ENCODE peak calls at places on chromosomes 6 and 20, in six cellular contexts. One of them, this sample, is unnamed.

GRCh38 chr6:44569931-44570385 is 182.5 kb downstream of the CDC5L start:
- DNase-seq in iris pigment epithelial cell: no peak
- DNase-seq in memory B cell: no peak
- DNase-seq in aorta: peak
- DNase-seq in effector CD8-positive, alpha-beta T cell: no peak
- DNase-seq in stimulated activated naive CD8-positive, alpha-beta T cell treated with anti-CD3 and anti-CD28 coated beads, Interleukin-15, Interleukin-2, amounts not matched to agents 100 U/mL and 50 U/mL, for 24 hours: no peak
- DNase-seq in this sample: no peak

GRCh38 chr6:31175961-31176360 is 5.5 kb upstream of the POU5F1 start:
- DNase-seq in iris pigment epithelial cell: peak
- DNase-seq in memory B cell: no peak
- DNase-seq in aorta: no peak
- DNase-seq in effector CD8-positive, alpha-beta T cell: no peak
- DNase-seq in stimulated activated naive CD8-positive, alpha-beta T cell treated with anti-CD3 and anti-CD28 coated beads, Interleukin-15, Interleukin-2, amounts not matched to agents 100 U/mL and 50 U/mL, for 24 hours: no peak
- DNase-seq in this sample: no peak

GRCh38 chr6:126672654-126673053 is 332.7 kb downstream of the CENPW start:
- DNase-seq in iris pigment epithelial cell: no peak
- DNase-seq in memory B cell: no peak
- DNase-seq in aorta: no peak
- DNase-seq in effector CD8-positive, alpha-beta T cell: no peak
- DNase-seq in stimulated activated naive CD8-positive, alpha-beta T cell treated with anti-CD3 and anti-CD28 coated beads, Interleukin-15, Interleukin-2, amounts not matched to agents 100 U/mL and 50 U/mL, for 24 hours: no peak
- DNase-seq in this sample: peak

GRCh38 chr6:107806675-107807074 is 17.4 kb downstream of the SCML4 start:
- DNase-seq in iris pigment epithelial cell: no peak
- DNase-seq in memory B cell: no peak
- DNase-seq in aorta: no peak
- DNase-seq in effector CD8-positive, alpha-beta T cell: no peak
- DNase-seq in stimulated activated naive CD8-positive, alpha-beta T cell treated with anti-CD3 and anti-CD28 coated beads, Interleukin-15, Interleukin-2, amounts not matched to agents 100 U/mL and 50 U/mL, for 24 hours: no peak
- DNase-seq in this sample: no peak

GRCh38 chr20:34318609-34319443 is 15.7 kb upstream of the AHCY start:
- DNase-seq in iris pigment epithelial cell: no peak
- DNase-seq in memory B cell: no peak
- DNase-seq in aorta: no peak
- DNase-seq in effector CD8-positive, alpha-beta T cell: no peak
- DNase-seq in stimulated activated naive CD8-positive, alpha-beta T cell treated with anti-CD3 and anti-CD28 coated beads, Interleukin-15, Interleukin-2, amounts not matched to agents 100 U/mL and 50 U/mL, for 24 hours: no peak
- DNase-seq in this sample: no peak

GRCh38 chr20:62892348-62893304 is 31.0 kb upstream of the TCFL5 start:
- DNase-seq in iris pigment epithelial cell: no peak
- DNase-seq in memory B cell: no peak
- DNase-seq in aorta: no peak
- DNase-seq in effector CD8-positive, alpha-beta T cell: no peak
- DNase-seq in stimulated activated naive CD8-positive, alpha-beta T cell treated with anti-CD3 and anti-CD28 coated beads, Interleukin-15, Interleukin-2, amounts not matched to agents 100 U/mL and 50 U/mL, for 24 hours: no peak
- DNase-seq in this sample: no peak

GRCh38 chr6:38346291-38347079 is 293.2 kb downstream of the BTBD9 start:
- DNase-seq in iris pigment epithelial cell: peak
- DNase-seq in memory B cell: no peak
- DNase-seq in aorta: no peak
- DNase-seq in effector CD8-positive, alpha-beta T cell: no peak
- DNase-seq in stimulated activated naive CD8-positive, alpha-beta T cell treated with anti-CD3 and anti-CD28 coated beads, Interleukin-15, Interleukin-2, amounts not matched to agents 100 U/mL and 50 U/mL, for 24 hours: no peak
- DNase-seq in this sample: no peak

GRCh38 chr6:83464741-83465140 is 33.9 kb upstream of the ME1 start:
- DNase-seq in iris pigment epithelial cell: no peak
- DNase-seq in memory B cell: no peak
- DNase-seq in aorta: no peak
- DNase-seq in effector CD8-positive, alpha-beta T cell: no peak
- DNase-seq in stimulated activated naive CD8-positive, alpha-beta T cell treated with anti-CD3 and anti-CD28 coated beads, Interleukin-15, Interleukin-2, amounts not matched to agents 100 U/mL and 50 U/mL, for 24 hours: no peak
- DNase-seq in this sample: no peak

GRCh38 chr20:32624687-32625345 is 39.7 kb upstream of the NOL4L start:
- DNase-seq in iris pigment epithelial cell: no peak
- DNase-seq in memory B cell: no peak
- DNase-seq in aorta: no peak
- DNase-seq in effector CD8-positive, alpha-beta T cell: no peak
- DNase-seq in stimulated activated naive CD8-positive, alpha-beta T cell treated with anti-CD3 and anti-CD28 coated beads, Interleukin-15, Interleukin-2, amounts not matched to agents 100 U/mL and 50 U/mL, for 24 hours: no peak
- DNase-seq in this sample: no peak

GRCh38 chr20:478949-479429 is 16.7 kb upstream of the TBC1D20 start:
- DNase-seq in iris pigment epithelial cell: peak
- DNase-seq in memory B cell: peak
- DNase-seq in aorta: no peak
- DNase-seq in effector CD8-positive, alpha-beta T cell: no peak
- DNase-seq in stimulated activated naive CD8-positive, alpha-beta T cell treated with anti-CD3 and anti-CD28 coated beads, Interleukin-15, Interleukin-2, amounts not matched to agents 100 U/mL and 50 U/mL, for 24 hours: no peak
- DNase-seq in this sample: peak

GRCh38 chr20:61328906-61329558 is 77.0 kb downstream of the CDH4 start:
- DNase-seq in iris pigment epithelial cell: peak
- DNase-seq in memory B cell: no peak
- DNase-seq in aorta: no peak
- DNase-seq in effector CD8-positive, alpha-beta T cell: no peak
- DNase-seq in stimulated activated naive CD8-positive, alpha-beta T cell treated with anti-CD3 and anti-CD28 coated beads, Interleukin-15, Interleukin-2, amounts not matched to agents 100 U/mL and 50 U/mL, for 24 hours: no peak
- DNase-seq in this sample: no peak

GRCh38 chr6:39357998-39358686 is 35.6 kb upstream of the KCNK16 start:
- DNase-seq in iris pigment epithelial cell: peak
- DNase-seq in memory B cell: no peak
- DNase-seq in aorta: no peak
- DNase-seq in effector CD8-positive, alpha-beta T cell: no peak
- DNase-seq in stimulated activated naive CD8-positive, alpha-beta T cell treated with anti-CD3 and anti-CD28 coated beads, Interleukin-15, Interleukin-2, amounts not matched to agents 100 U/mL and 50 U/mL, for 24 hours: no peak
- DNase-seq in this sample: no peak

GRCh38 chr6:12886961-12887775 is 170.6 kb downstream of the PHACTR1 start:
- DNase-seq in iris pigment epithelial cell: peak
- DNase-seq in memory B cell: no peak
- DNase-seq in aorta: no peak
- DNase-seq in effector CD8-positive, alpha-beta T cell: no peak
- DNase-seq in stimulated activated naive CD8-positive, alpha-beta T cell treated with anti-CD3 and anti-CD28 coated beads, Interleukin-15, Interleukin-2, amounts not matched to agents 100 U/mL and 50 U/mL, for 24 hours: no peak
- DNase-seq in this sample: no peak

GRCh38 chr6:40780626-40781025 is 193.5 kb upstream of the LRFN2 start:
- DNase-seq in iris pigment epithelial cell: no peak
- DNase-seq in memory B cell: no peak
- DNase-seq in aorta: no peak
- DNase-seq in effector CD8-positive, alpha-beta T cell: no peak
- DNase-seq in stimulated activated naive CD8-positive, alpha-beta T cell treated with anti-CD3 and anti-CD28 coated beads, Interleukin-15, Interleukin-2, amounts not matched to agents 100 U/mL and 50 U/mL, for 24 hours: no peak
- DNase-seq in this sample: no peak

GRCh38 chr6:149891259-149891658 is 6.7 kb downstream of the RAET1E start:
- DNase-seq in iris pigment epithelial cell: no peak
- DNase-seq in memory B cell: no peak
- DNase-seq in aorta: no peak
- DNase-seq in effector CD8-positive, alpha-beta T cell: no peak
- DNase-seq in stimulated activated naive CD8-positive, alpha-beta T cell treated with anti-CD3 and anti-CD28 coated beads, Interleukin-15, Interleukin-2, amounts not matched to agents 100 U/mL and 50 U/mL, for 24 hours: no peak
- DNase-seq in this sample: no peak

GRCh38 chr6:37495199-37495913 is 4.3 kb downstream of the CCDC167 start:
- DNase-seq in iris pigment epithelial cell: no peak
- DNase-seq in memory B cell: no peak
- DNase-seq in aorta: no peak
- DNase-seq in effector CD8-positive, alpha-beta T cell: no peak
- DNase-seq in stimulated activated naive CD8-positive, alpha-beta T cell treated with anti-CD3 and anti-CD28 coated beads, Interleukin-15, Interleukin-2, amounts not matched to agents 100 U/mL and 50 U/mL, for 24 hours: peak
- DNase-seq in this sample: no peak

GRCh38 chr6:137910424-137910834 is 43.4 kb downstream of the TNFAIP3 start:
- DNase-seq in iris pigment epithelial cell: no peak
- DNase-seq in memory B cell: no peak
- DNase-seq in aorta: peak
- DNase-seq in effector CD8-positive, alpha-beta T cell: no peak
- DNase-seq in stimulated activated naive CD8-positive, alpha-beta T cell treated with anti-CD3 and anti-CD28 coated beads, Interleukin-15, Interleukin-2, amounts not matched to agents 100 U/mL and 50 U/mL, for 24 hours: no peak
- DNase-seq in this sample: no peak

GRCh38 chr20:59988141-59988540 is 29.9 kb downstream of the CDH26 start:
- DNase-seq in iris pigment epithelial cell: no peak
- DNase-seq in memory B cell: no peak
- DNase-seq in aorta: no peak
- DNase-seq in effector CD8-positive, alpha-beta T cell: no peak
- DNase-seq in stimulated activated naive CD8-positive, alpha-beta T cell treated with anti-CD3 and anti-CD28 coated beads, Interleukin-15, Interleukin-2, amounts not matched to agents 100 U/mL and 50 U/mL, for 24 hours: no peak
- DNase-seq in this sample: no peak

GRCh38 chr6:135250751-135251356 is 69.7 kb downstream of the MYB start:
- DNase-seq in iris pigment epithelial cell: no peak
- DNase-seq in memory B cell: no peak
- DNase-seq in aorta: no peak
- DNase-seq in effector CD8-positive, alpha-beta T cell: no peak
- DNase-seq in stimulated activated naive CD8-positive, alpha-beta T cell treated with anti-CD3 and anti-CD28 coated beads, Interleukin-15, Interleukin-2, amounts not matched to agents 100 U/mL and 50 U/mL, for 24 hours: no peak
- DNase-seq in this sample: no peak

GRCh38 chr20:58630063-58630462 is 21.0 kb upstream of the STX16 start:
- DNase-seq in iris pigment epithelial cell: peak
- DNase-seq in memory B cell: no peak
- DNase-seq in aorta: no peak
- DNase-seq in effector CD8-positive, alpha-beta T cell: no peak
- DNase-seq in stimulated activated naive CD8-positive, alpha-beta T cell treated with anti-CD3 and anti-CD28 coated beads, Interleukin-15, Interleukin-2, amounts not matched to agents 100 U/mL and 50 U/mL, for 24 hours: no peak
- DNase-seq in this sample: no peak

GRCh38 chr6:16799279-16800193 is 38.3 kb upstream of the ATXN1 start:
- DNase-seq in iris pigment epithelial cell: peak
- DNase-seq in memory B cell: no peak
- DNase-seq in aorta: no peak
- DNase-seq in effector CD8-positive, alpha-beta T cell: no peak
- DNase-seq in stimulated activated naive CD8-positive, alpha-beta T cell treated with anti-CD3 and anti-CD28 coated beads, Interleukin-15, Interleukin-2, amounts not matched to agents 100 U/mL and 50 U/mL, for 24 hours: no peak
- DNase-seq in this sample: no peak

GRCh38 chr20:36836591-36837329 is 39.2 kb upstream of the TLDC2 start:
- DNase-seq in iris pigment epithelial cell: peak
- DNase-seq in memory B cell: peak
- DNase-seq in aorta: peak
- DNase-seq in effector CD8-positive, alpha-beta T cell: no peak
- DNase-seq in stimulated activated naive CD8-positive, alpha-beta T cell treated with anti-CD3 and anti-CD28 coated beads, Interleukin-15, Interleukin-2, amounts not matched to agents 100 U/mL and 50 U/mL, for 24 hours: peak
- DNase-seq in this sample: no peak

GRCh38 chr20:50373674-50374286 is 136.4 kb upstream of the PTPN1 start:
- DNase-seq in iris pigment epithelial cell: no peak
- DNase-seq in memory B cell: no peak
- DNase-seq in aorta: no peak
- DNase-seq in effector CD8-positive, alpha-beta T cell: no peak
- DNase-seq in stimulated activated naive CD8-positive, alpha-beta T cell treated with anti-CD3 and anti-CD28 coated beads, Interleukin-15, Interleukin-2, amounts not matched to agents 100 U/mL and 50 U/mL, for 24 hours: no peak
- DNase-seq in this sample: no peak

GRCh38 chr6:11064836-11065235 is 20.7 kb upstream of the ELOVL2 start:
- DNase-seq in iris pigment epithelial cell: peak
- DNase-seq in memory B cell: no peak
- DNase-seq in aorta: no peak
- DNase-seq in effector CD8-positive, alpha-beta T cell: no peak
- DNase-seq in stimulated activated naive CD8-positive, alpha-beta T cell treated with anti-CD3 and anti-CD28 coated beads, Interleukin-15, Interleukin-2, amounts not matched to agents 100 U/mL and 50 U/mL, for 24 hours: no peak
- DNase-seq in this sample: no peak

GRCh38 chr20:3910868-3911267 is 21.7 kb downstream of the PANK2 start:
- DNase-seq in iris pigment epithelial cell: no peak
- DNase-seq in memory B cell: no peak
- DNase-seq in aorta: no peak
- DNase-seq in effector CD8-positive, alpha-beta T cell: no peak
- DNase-seq in stimulated activated naive CD8-positive, alpha-beta T cell treated with anti-CD3 and anti-CD28 coated beads, Interleukin-15, Interleukin-2, amounts not matched to agents 100 U/mL and 50 U/mL, for 24 hours: no peak
- DNase-seq in this sample: no peak